ENCODE peak calls at places on chromosomes 12 and 14, in six cellular contexts. H is AG10803, A is WTC11, W is lower leg skin, B is astrocyte, G is WERI-Rb-1. U is an unnamed sample.

GRCh38 chr12:32545413-32545970 is 133.6 kb upstream of the DNM1L start:
- DNase-seq in G (no peak), H (no peak), A (no peak), B (no peak), W (no peak), U (no peak)

GRCh38 chr12:10392394-10392930 is 2.6 kb upstream of the KLRK1 start:
- DNase-seq in H (peak; percentile 98), G (no peak), A (no peak), B (peak; percentile 90), W (peak; percentile 80), U (no peak)

GRCh38 chr12:38484821-38485220 is 168.2 kb downstream of the ALG10B start:
- DNase-seq in G (no peak), A (no peak), H (no peak), B (no peak), W (no peak), U (no peak)

GRCh38 chr12:75589801-75590200 is 78.4 kb upstream of the KRR1 start:
- DNase-seq in B (no peak), A (no peak), H (no peak), G (no peak), W (no peak), U (no peak)

GRCh38 chr14:29242755-29243340 is 476.3 kb downstream of the FOXG1 start:
- DNase-seq in W (no peak), B (peak; percentile 69), G (no peak), H (peak; percentile 16), A (no peak), U (no peak)

GRCh38 chr12:44117368-44117767 is 281.5 kb downstream of the TMEM117 start:
- DNase-seq in B (no peak), G (no peak), W (no peak), A (no peak), H (peak; percentile 11), U (no peak)

GRCh38 chr14:94011795-94012194 is 14.3 kb upstream of the OTUB2 start:
- DNase-seq in H (peak; percentile 72), A (no peak), W (no peak), G (no peak), B (peak; percentile 36), U (no peak)

GRCh38 chr12:48817957-48818830 is at the start of gene CACNB3:
- DNase-seq in W (peak; percentile 68), H (peak; percentile 32), A (peak; percentile 87), B (peak; percentile 32), G (peak; percentile 92), U (peak; percentile 72)

GRCh38 chr14:75794615-75795038 is 133.6 kb downstream of the TTLL5 start:
- DNase-seq in B (peak; percentile 53), H (peak; percentile 76), W (no peak), G (peak; percentile 8), A (no peak), U (no peak)

GRCh38 chr14:32430326-32430725 is 101.2 kb downstream of the AKAP6 start:
- DNase-seq in B (peak; percentile 91), A (no peak), G (no peak), W (no peak), H (no peak), U (no peak)

GRCh38 chr12:42968426-42968825 is 378.9 kb upstream of the PRICKLE1 start:
- DNase-seq in W (no peak), B (peak; percentile 24), G (no peak), H (no peak), A (no peak), U (no peak)

GRCh38 chr14:54829486-54830224 is 73.0 kb downstream of the GCH1 start:
- DNase-seq in A (no peak), W (no peak), G (no peak), B (no peak), H (no peak), U (no peak)

GRCh38 chr12:28998662-28999120 is 150.4 kb upstream of the FAR2 start:
- DNase-seq in A (no peak), W (no peak), H (peak; percentile 47), B (peak; percentile 38), G (peak; percentile 11), U (peak; percentile 33)

GRCh38 chr14:33198684-33199083 is 260.0 kb downstream of the NPAS3 start:
- DNase-seq in B (no peak), G (no peak), W (no peak), A (no peak), H (no peak), U (no peak)

GRCh38 chr12:110780448-110780847 is 37.8 kb upstream of the PPP1CC start:
- DNase-seq in A (no peak), B (no peak), W (no peak), H (no peak), G (no peak), U (no peak)

GRCh38 chr12:6443361-6443983 is 1.3 kb upstream of the CD27 start:
- DNase-seq in H (no peak), W (no peak), B (no peak), G (no peak), A (no peak), U (no peak)

GRCh38 chr12:122995503-122996187 is 15.2 kb downstream of the ARL6IP4 start:
- DNase-seq in A (no peak), B (no peak), H (no peak), G (no peak), W (no peak), U (no peak)

GRCh38 chr12:91129662-91130362 is 18.5 kb upstream of the LUM start:
- DNase-seq in W (no peak), A (no peak), G (no peak), H (peak; percentile 51), B (no peak), U (no peak)

GRCh38 chr14:88321692-88322504 is 1.2 kb downstream of the KCNK10 start:
- DNase-seq in G (peak; percentile 14), W (no peak), A (no peak), B (no peak), H (no peak), U (no peak)

GRCh38 chr12:106910202-106910601 is 45.5 kb upstream of the TMEM263 start:
- DNase-seq in W (no peak), B (no peak), A (no peak), G (no peak), H (no peak), U (no peak)

GRCh38 chr12:131129839-131130238 is 176.1 kb downstream of the ADGRD1 start:
- DNase-seq in G (peak; percentile 41), A (no peak), B (no peak), W (no peak), H (no peak), U (no peak)

GRCh38 chr12:6211421-6211869 is 11.2 kb downstream of the CD9 start:
- DNase-seq in G (no peak), A (no peak), W (no peak), H (peak; percentile 96), B (peak; percentile 95), U (no peak)

GRCh38 chr12:96520767-96521166 is 31.4 kb downstream of the CFAP54 start:
- DNase-seq in G (no peak), B (no peak), A (no peak), W (no peak), H (no peak), U (no peak)

GRCh38 chr12:52312086-52312485 is 9.1 kb downstream of the KRT83 start:
- DNase-seq in B (no peak), H (no peak), G (no peak), W (no peak), A (no peak), U (no peak)

GRCh38 chr12:5988088-5988487 is 43.0 kb upstream of the ANO2 start:
- DNase-seq in A (no peak), H (no peak), B (no peak), G (no peak), W (no peak), U (no peak)

GRCh38 chr12:48078901-48079300 is 27.0 kb downstream of the SENP1 start:
- DNase-seq in G (no peak), A (no peak), B (peak; percentile 22), W (no peak), H (peak; percentile 70), U (no peak)

GRCh38 chr14:95547626-95548327 is 12.9 kb downstream of the GLRX5 start:
- DNase-seq in H (peak; percentile 63), W (no peak), G (peak; percentile 85), B (peak; percentile 66), A (no peak), U (no peak)

GRCh38 chr14:89432226-89432625 is 15.2 kb upstream of the FOXN3 start:
- DNase-seq in A (no peak), B (no peak), H (no peak), G (no peak), W (no peak), U (no peak)

GRCh38 chr12:122473543-122474323 is 27.0 kb downstream of the ZCCHC8 start:
- DNase-seq in B (peak; percentile 64), W (peak; percentile 39), G (no peak), H (no peak), A (no peak), U (no peak)

GRCh38 chr12:91662021-91662420 is 479.4 kb upstream of the DCN start:
- DNase-seq in H (peak; percentile 45), G (no peak), B (peak; percentile 36), W (no peak), A (no peak), U (no peak)

DNA sequence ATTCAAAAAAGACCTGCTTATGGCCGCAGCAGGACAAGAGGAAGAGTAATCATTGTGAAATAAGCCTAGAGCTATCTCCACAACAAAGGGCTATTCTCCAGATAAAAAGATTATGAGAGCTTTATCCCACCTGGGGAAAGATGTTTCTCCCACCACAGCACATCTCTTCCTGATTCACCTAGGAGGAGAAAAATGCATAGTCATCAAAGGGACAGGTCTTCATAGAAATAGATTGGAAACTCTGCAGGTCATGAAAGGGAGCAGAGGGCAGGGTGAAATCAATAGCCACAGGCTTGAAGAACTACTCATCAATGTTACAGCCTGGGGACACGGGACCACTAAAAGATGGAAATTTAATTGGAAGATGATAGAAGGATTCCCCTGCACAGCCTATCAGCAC is 453.8 kb upstream of the TMEM132C start:
- DNase-seq in H (no peak), G (no peak), B (no peak), A (no peak), W (no peak), U (no peak)
- TF ChIP-seq CTCF in H (no peak), G (no peak), B (no peak), A (no peak), W (no peak), U (no peak)

GRCh38 chr14:83874662-83875061 is 1655.3 kb upstream of the FLRT2 start:
- DNase-seq in G (no peak), H (peak; percentile 7), B (no peak), W (no peak), A (no peak), U (no peak)
- TF ChIP-seq CTCF in G (no peak), H (no peak), B (no peak), W (no peak), A (no peak), U (no peak)

GRCh38 chr14:22830329-22831010 is 783 bp downstream of the MRPL52 start:
- DNase-seq in A (no peak), W (no peak), B (no peak), G (no peak), H (no peak), U (no peak)

GRCh38 chr14:22824711-22825359 is 4.9 kb upstream of the MRPL52 start:
- DNase-seq in A (no peak), B (peak; percentile 97), W (no peak), G (no peak), H (peak; percentile 94), U (no peak)

GRCh38 chr14:22835505-22835904 is 880 bp upstream of the MMP14 start:
- DNase-seq in H (no peak), A (no peak), W (no peak), G (no peak), B (no peak), U (no peak)

GRCh38 chr14:22829661-22830328 is at the start of gene MRPL52:
- DNase-seq in G (peak; percentile 89), A (peak; percentile 72), B (peak; percentile 69), H (peak; percentile 85), W (peak; percentile 92), U (peak; percentile 80)
- TF ChIP-seq CTCF in G (no peak), A (no peak), B (no peak), H (no peak), W (no peak), U (no peak)

GRCh38 chr12:25970916-25971674 is 12.6 kb downstream of the RASSF8 start:
- DNase-seq in H (no peak), G (no peak), A (no peak), B (no peak), W (peak; percentile 33), U (no peak)
- TF ChIP-seq CTCF in H (peak; percentile 40), G (no peak), A (no peak), B (peak; percentile 6), W (no peak), U (peak; percentile 44)